ENCODE peak calls at places on chromosomes 11 and 22, in six cellular contexts. I, V, E, P, W and T are unnamed samples.

GRCh38 chr22:29082826-29083545 is 10.2 kb downstream of the KREMEN1 start:
- DNase-seq in I (no peak), V (no peak), E (no peak), P (no peak), W (no peak), T (no peak)

GRCh38 chr11:19246816-19247215 is 6.1 kb upstream of the E2F8 start:
- DNase-seq in I (no peak), V (no peak), E (no peak), P (no peak), W (no peak), T (no peak)

GRCh38 chr11:43697679-43698078 is 17.1 kb downstream of the HSD17B12 start:
- DNase-seq in I (peak; percentile 64), V (no peak), E (no peak), P (peak; percentile 64), W (no peak), T (no peak)

GRCh38 chr22:21446827-21447690 is 20.1 kb upstream of the TMEM191C start:
- DNase-seq in I (no peak), V (peak; percentile 19), E (peak; percentile 31), P (no peak), W (no peak), T (no peak)

GRCh38 chr11:69563306-69563705 is 77.7 kb upstream of the CCND1 start:
- DNase-seq in I (no peak), V (no peak), E (no peak), P (no peak), W (no peak), T (no peak)

GRCh38 chr11:61815790-61816735 is 740 bp downstream of the FADS1 start:
- DNase-seq in I (peak; percentile 60), V (peak; percentile 84), E (peak; percentile 85), P (peak; percentile 80), W (peak; percentile 75), T (peak; percentile 78)

GRCh38 chr11:16881074-16881709 is 133.0 kb downstream of the PLEKHA7 start:
- DNase-seq in I (peak; percentile 13), V (no peak), E (no peak), P (no peak), W (no peak), T (no peak)

GRCh38 chr11:2122222-2122906 is 16.8 kb downstream of the IGF2 start:
- DNase-seq in I (peak; percentile 33), V (no peak), E (peak; percentile 47), P (peak; percentile 60), W (no peak), T (no peak)

GRCh38 chr11:3178349-3178748 is 13.2 kb upstream of the OSBPL5 start:
- DNase-seq in I (no peak), V (no peak), E (no peak), P (peak; percentile 61), W (no peak), T (no peak)

GRCh38 chr11:8329961-8330361 is 66.3 kb upstream of the LMO1 start:
- DNase-seq in I (no peak), V (peak; percentile 44), E (no peak), P (no peak), W (no peak), T (no peak)

GRCh38 chr22:47605441-47605840 is 843.0 kb downstream of the TBC1D22A start:
- DNase-seq in I (no peak), V (no peak), E (no peak), P (no peak), W (no peak), T (no peak)

GRCh38 chr11:62186195-62186594 is 3.8 kb upstream of the SCGB1D1 start:
- DNase-seq in I (no peak), V (no peak), E (no peak), P (no peak), W (no peak), T (no peak)

GRCh38 chr11:27720277-27720830 is 20.1 kb upstream of the BDNF start:
- DNase-seq in I (peak; percentile 68), V (peak; percentile 80), E (peak; percentile 86), P (peak; percentile 77), W (peak; percentile 88), T (peak; percentile 68)

GRCh38 chr22:49962751-49963646 is 2.4 kb downstream of the PIM3 start:
- DNase-seq in I (no peak), V (peak; percentile 26), E (no peak), P (no peak), W (no peak), T (no peak)

GRCh38 chr11:119756169-119756568 is 27.2 kb upstream of the NECTIN1 start:
- DNase-seq in I (no peak), V (no peak), E (no peak), P (no peak), W (no peak), T (no peak)

GRCh38 chr22:50444663-50445062 is 30.2 kb downstream of the SBF1 start:
- DNase-seq in I (peak; percentile 78), V (no peak), E (no peak), P (peak; percentile 73), W (no peak), T (peak; percentile 73)

GRCh38 chr22:50329236-50329635 is 2.4 kb upstream of the DENND6B start:
- DNase-seq in I (peak; percentile 65), V (no peak), E (no peak), P (peak; percentile 52), W (no peak), T (no peak)

GRCh38 chr11:36016263-36016662 is 72.4 kb downstream of the LDLRAD3 start:
- DNase-seq in I (no peak), V (no peak), E (no peak), P (no peak), W (no peak), T (no peak)

GRCh38 chr11:15118431-15118830 is 3.7 kb downstream of the INSC start:
- DNase-seq in I (no peak), V (no peak), E (no peak), P (no peak), W (no peak), T (no peak)

GRCh38 chr11:131980199-131980598 is 609.8 kb downstream of the NTM start:
- DNase-seq in I (no peak), V (no peak), E (no peak), P (no peak), W (no peak), T (no peak)

GRCh38 chr11:112499153-112499907 is 238.7 kb upstream of the PLET1 start:
- DNase-seq in I (no peak), V (peak; percentile 56), E (peak; percentile 49), P (no peak), W (no peak), T (no peak)

GRCh38 chr11:103906291-103906850 is 130.1 kb upstream of the DDI1 start:
- DNase-seq in I (no peak), V (no peak), E (no peak), P (no peak), W (no peak), T (no peak)

GRCh38 chr11:103904324-103904667 is 132.1 kb upstream of the DDI1 start:
- DNase-seq in I (no peak), V (no peak), E (no peak), P (no peak), W (no peak), T (no peak)

GRCh38 chr11:103901656-103902055 is 134.8 kb upstream of the DDI1 start:
- DNase-seq in I (peak; percentile 62), V (no peak), E (no peak), P (no peak), W (no peak), T (no peak)

GRCh38 chr11:103903005-103903404 is 133.4 kb upstream of the DDI1 start:
- DNase-seq in I (no peak), V (no peak), E (no peak), P (no peak), W (no peak), T (no peak)

GRCh38 chr11:103903621-103904323 is 132.7 kb upstream of the DDI1 start:
- DNase-seq in I (no peak), V (no peak), E (no peak), P (no peak), W (no peak), T (no peak)
- H3K27ac ChIP-seq in I (no peak overlapping the region), V (no peak overlapping the region), E (no peak overlapping the region), P (no peak overlapping the region), W (no peak overlapping the region), T (no peak overlapping the region)

DNA sequence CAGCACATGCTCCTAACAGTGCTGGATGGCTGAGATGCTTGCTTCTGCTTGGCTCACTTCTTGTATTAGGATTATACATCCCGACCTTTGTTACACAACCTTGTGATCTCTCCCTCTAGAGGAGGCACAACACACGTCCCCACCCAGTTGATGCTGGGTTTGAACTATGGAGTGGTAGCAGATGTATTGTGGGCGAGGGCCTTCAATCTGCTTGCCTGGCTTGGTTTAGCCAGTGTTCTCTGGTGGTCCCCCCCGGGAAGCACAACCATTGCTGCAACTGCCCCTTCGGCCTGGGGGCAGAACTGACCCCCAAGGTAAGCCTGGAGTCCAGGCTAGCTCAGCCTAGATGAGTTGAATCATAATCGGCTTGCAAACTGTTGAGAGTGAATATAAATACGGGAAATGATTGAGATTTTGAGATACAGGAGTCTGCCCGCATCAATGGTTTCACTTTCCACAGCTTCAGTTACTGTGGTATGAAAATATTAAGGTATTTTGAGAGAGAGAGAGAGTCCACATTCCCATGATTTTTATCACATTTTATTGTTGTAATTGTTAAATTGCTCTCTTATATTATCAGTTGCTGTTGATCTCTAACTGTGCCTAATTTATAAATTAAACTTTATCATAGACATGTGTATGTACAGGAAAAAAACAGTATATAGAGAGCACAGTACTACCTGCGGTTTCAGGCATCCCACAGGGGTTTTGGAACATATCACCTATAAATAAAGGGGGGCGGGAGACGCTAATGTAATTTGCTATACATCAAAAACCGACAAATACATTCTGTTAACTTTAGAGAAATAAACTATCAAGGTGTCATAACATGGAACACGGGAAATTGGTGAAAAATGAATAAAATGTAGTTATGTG is 482.0 kb upstream of the B3GAT1 start:
- DNase-seq in I (no peak), V (no peak), E (no peak), P (no peak), W (no peak), T (no peak)
- H4K91ac ChIP-seq in I (no peak overlapping the region), V (no peak overlapping the region), E (no peak overlapping the region), P (peak overlapping the region; percentile 39), W (no peak overlapping the region), T (no peak overlapping the region)

GRCh38 chr11:10602366-10602765 is 33.9 kb upstream of the LYVE1 start:
- DNase-seq in I (no peak), V (no peak), E (no peak), P (no peak), W (no peak), T (no peak)

GRCh38 chr11:10602945-10603344 is 34.5 kb upstream of the LYVE1 start:
- DNase-seq in I (no peak), V (no peak), E (no peak), P (no peak), W (no peak), T (no peak)

GRCh38 chr11:10599388-10600175 is 31.1 kb upstream of the LYVE1 start:
- DNase-seq in I (peak; percentile 78), V (no peak), E (no peak), P (peak; percentile 95), W (no peak), T (no peak)

GRCh38 chr11:10601722-10602281 is 33.3 kb upstream of the LYVE1 start:
- DNase-seq in I (no peak), V (no peak), E (no peak), P (no peak), W (no peak), T (no peak)

GRCh38 chr11:10600570-10601248 is 32.2 kb upstream of the LYVE1 start:
- DNase-seq in I (no peak), V (no peak), E (no peak), P (no peak), W (no peak), T (no peak)
- H3K4me1 ChIP-seq in I (peaks cover 34% of the 10 kb centered on the region), V (peaks cover 3% of the 10 kb centered on the region), E (no peaks in the 10 kb centered on the region), P (peaks cover 13% of the 10 kb centered on the region), W (no peaks in the 10 kb centered on the region), T (peaks cover 8% of the 10 kb centered on the region)

DNA sequence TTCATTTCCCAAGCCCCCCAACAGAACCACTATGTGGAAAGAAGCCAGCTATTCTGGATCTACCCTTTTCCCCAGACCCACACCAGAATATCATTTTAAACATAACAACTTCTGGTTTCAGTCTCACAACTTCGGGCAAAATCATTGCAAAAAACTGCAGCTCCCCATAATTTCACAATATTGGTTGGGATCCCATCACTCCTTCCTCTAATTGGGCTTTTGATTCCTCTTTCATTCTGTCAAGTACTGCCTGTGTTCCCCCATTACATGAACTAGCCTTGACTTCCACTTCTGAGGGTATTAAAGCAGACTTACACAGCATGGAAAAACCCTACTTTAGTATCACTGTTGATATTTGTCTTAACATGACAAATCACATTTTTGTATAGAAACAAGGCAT is 4.1 kb upstream of the APOL3 start:
- DNase-seq in I (no peak), V (no peak), E (no peak), P (no peak), W (no peak), T (peak; percentile 35)
- H3K27ac ChIP-seq in I (no peak overlapping the region), V (no peak overlapping the region), E (no peak overlapping the region), P (no peak overlapping the region), W (no peak overlapping the region), T (no peak overlapping the region)